ENCODE peak calls at places on chromosome 5, in eight cellular contexts. H, K, R, O, L, M, T and A are unnamed samples.

GRCh38 chr5:158084292-158084691 is 225.3 kb upstream of the CLINT1 start:
- DNase-seq in L (no peak), H (no peak), T (peak), M (no peak), R (no peak), K (no peak), O (no peak), A (no peak)

GRCh38 chr5:171365351-171365750 is 22.3 kb upstream of the NPM1 start:
- DNase-seq in O (peak), H (no peak), M (peak), T (no peak), K (no peak), L (no peak), R (peak), A (no peak)

GRCh38 chr5:1832511-1833250 is 31.5 kb downstream of the NDUFS6 start:
- DNase-seq in L (no peak), H (no peak), M (no peak), O (no peak), T (no peak), R (no peak), K (no peak), A (no peak)

GRCh38 chr5:141521244-141521781 is 32.4 kb downstream of the PCDHGC5 start:
- DNase-seq in L (no peak), K (no peak), R (no peak), T (peak), O (peak), H (peak), M (peak), A (no peak)

GRCh38 chr5:42819745-42820144 is 8.1 kb upstream of the SELENOP start:
- DNase-seq in T (no peak), R (no peak), L (no peak), K (no peak), M (no peak), O (no peak), H (no peak), A (no peak)

GRCh38 chr5:10579537-10580521 is 16.0 kb downstream of the ANKRD33B start:
- DNase-seq in R (peak), H (no peak), T (no peak), O (no peak), M (no peak), K (no peak), L (no peak), A (no peak)

GRCh38 chr5:56078675-56079500 is 84.1 kb upstream of the IL6ST start:
- DNase-seq in K (no peak), T (peak), M (peak), L (no peak), R (no peak), H (no peak), O (no peak), A (no peak)

GRCh38 chr5:76305264-76305663 is 97.8 kb upstream of the IQGAP2 start:
- DNase-seq in T (no peak), O (peak), M (peak), R (no peak), H (no peak), L (no peak), K (no peak), A (no peak)

GRCh38 chr5:163407034-163407652 is 30.3 kb upstream of the CCNG1 start:
- DNase-seq in M (peak), O (peak), K (no peak), H (no peak), T (peak), R (no peak), L (no peak), A (no peak)

GRCh38 chr5:32597046-32597629 is 11.8 kb downstream of the SUB1 start:
- DNase-seq in L (no peak), M (no peak), K (no peak), O (no peak), H (no peak), T (no peak), R (no peak), A (no peak)

GRCh38 chr5:429453-430188 is 13.4 kb upstream of the EXOC3 start:
- DNase-seq in T (peak), R (no peak), O (no peak), L (no peak), H (no peak), K (no peak), M (peak), A (peak)

GRCh38 chr5:169768416-169768815 is 131.3 kb downstream of the DOCK2 start:
- DNase-seq in R (no peak), H (no peak), T (no peak), L (no peak), M (no peak), K (no peak), O (no peak), A (no peak)

GRCh38 chr5:14744296-14745187 is 80.0 kb downstream of the OTULIN start:
- DNase-seq in O (no peak), H (no peak), L (no peak), T (no peak), K (no peak), R (peak), M (no peak), A (no peak)

GRCh38 chr5:106959447-106959846 is 711.3 kb downstream of the EFNA5 start:
- DNase-seq in M (no peak), T (no peak), O (no peak), H (peak), R (no peak), K (no peak), L (no peak), A (no peak)

GRCh38 chr5:171426266-171426665 is 6.8 kb downstream of the FGF18 start:
- DNase-seq in H (no peak), M (no peak), L (no peak), T (no peak), R (no peak), K (no peak), O (no peak), A (no peak)

GRCh38 chr5:85484982-85485574 is 1100.4 kb upstream of the EDIL3 start:
- DNase-seq in O (no peak), L (no peak), T (no peak), M (no peak), K (no peak), R (no peak), H (no peak), A (no peak)